ENCODE peak calls at places on chromosomes 6 and 20, in seven cellular contexts. Q is GM04504, C is adipocyte, Y is SW 1271, K is amygdala, D is smooth muscle cell of the brain vasculature, E is upper lobe of left lung. V is an unnamed sample.

GRCh38 chr6:128471907-128472306 is 48.5 kb downstream of the PTPRK start:
- DNase-seq in Q (no peak), C (no peak), Y (no peak), K (no peak), D (no peak), E (no peak), V (no peak)

GRCh38 chr6:137157601-137158000 is 15.8 kb downstream of the IL22RA2 start:
- DNase-seq in Q (no peak), C (peak), Y (no peak), K (no peak), D (no peak), E (no peak), V (peak)

GRCh38 chr6:8006208-8006607 is 58.0 kb downstream of the BLOC1S5 start:
- DNase-seq in Q (peak), C (peak), Y (no peak), K (no peak), D (no peak), E (no peak), V (peak)

GRCh38 chr20:50919567-50919966 is 11.7 kb downstream of the ADNP start:
- DNase-seq in Q (no peak), C (peak), Y (no peak), K (no peak), D (no peak), E (no peak), V (peak)

GRCh38 chr6:33851959-33852358 is 48.2 kb upstream of the MLN start:
- DNase-seq in Q (peak), C (peak), Y (no peak), K (no peak), D (no peak), E (no peak), V (no peak)

GRCh38 chr6:39561536-39562266 is 163.5 kb downstream of the KIF6 start:
- DNase-seq in Q (no peak), C (peak), Y (no peak), K (no peak), D (no peak), E (no peak), V (no peak)

GRCh38 chr6:57173886-57174510 is 1.9 kb downstream of the BAG2 start:
- DNase-seq in Q (peak), C (peak), Y (no peak), K (no peak), D (no peak), E (no peak), V (peak)

GRCh38 chr20:10645205-10645570 is 28.6 kb downstream of the JAG1 start:
- DNase-seq in Q (no peak), C (no peak), Y (no peak), K (no peak), D (no peak), E (no peak), V (no peak)

GRCh38 chr6:52371656-52372151 is 9.8 kb downstream of the PAQR8 start:
- DNase-seq in Q (no peak), C (no peak), Y (no peak), K (no peak), D (no peak), E (no peak), V (no peak)

GRCh38 chr6:19547507-19547906 is 289.7 kb upstream of the ID4 start:
- DNase-seq in Q (no peak), C (no peak), Y (no peak), K (no peak), D (no peak), E (no peak), V (no peak)

GRCh38 chr20:25058797-25059486 is 1.0 kb upstream of the ACSS1 start:
- DNase-seq in Q (no peak), C (peak), Y (no peak), K (no peak), D (no peak), E (peak), V (no peak)

GRCh38 chr6:51268666-51269065 is 450.0 kb downstream of the TFAP2B start:
- DNase-seq in Q (no peak), C (no peak), Y (no peak), K (no peak), D (no peak), E (no peak), V (no peak)

GRCh38 chr6:14542670-14543366 is 425.2 kb downstream of the CD83 start:
- DNase-seq in Q (peak), C (peak), Y (no peak), K (no peak), D (no peak), E (no peak), V (peak)

GRCh38 chr6:164014716-164015484 is 600.4 kb downstream of the QKI start:
- DNase-seq in Q (no peak), C (no peak), Y (no peak), K (no peak), D (no peak), E (no peak), V (no peak)

GRCh38 chr20:34524426-34524825 is 8.2 kb downstream of the DYNLRB1 start:
- DNase-seq in Q (no peak), C (no peak), Y (no peak), K (no peak), D (no peak), E (no peak), V (no peak)

GRCh38 chr6:20691185-20691584 is 156.9 kb downstream of the CDKAL1 start:
- DNase-seq in Q (no peak), C (no peak), Y (no peak), K (no peak), D (no peak), E (peak), V (no peak)

GRCh38 chr6:33746036-33746600 is 587 bp downstream of the IP6K3 start:
- DNase-seq in Q (no peak), C (peak), Y (no peak), K (peak), D (no peak), E (no peak), V (peak)

GRCh38 chr6:73870907-73871306 is 174.9 kb downstream of the CD109 start:
- DNase-seq in Q (no peak), C (no peak), Y (no peak), K (no peak), D (no peak), E (no peak), V (peak)

GRCh38 chr6:135181333-135182119 is 418 bp downstream of the MYB start:
- DNase-seq in Q (no peak), C (peak), Y (no peak), K (peak), D (no peak), E (peak), V (peak)

GRCh38 chr6:36971926-36972673 is 13.9 kb downstream of the MTCH1 start:
- DNase-seq in Q (no peak), C (no peak), Y (no peak), K (no peak), D (no peak), E (no peak), V (no peak)

GRCh38 chr6:22789315-22789714 is 219.9 kb downstream of the HDGFL1 start:
- DNase-seq in Q (no peak), C (no peak), Y (no peak), K (no peak), D (no peak), E (no peak), V (peak)

V was measured in mammary epithelial cell.